ENCODE peak calls at places on chromosome 14, in eight cellular contexts. P is LoVo; F is caudate nucleus; Y is osteoblast; J is epithelial cell of proximal tubule; L is A549; X is mesenchymal stem cell; A is CD8-positive, alpha-beta memory T cell. Q is an unnamed sample.

GRCh38 chr14:57939084-57939483 is 73.2 kb upstream of the SLC35F4 start:
- DNase-seq in L (no peak), F (no peak), X (no peak), J (no peak), Y (no peak), P (no peak), A (no peak), Q (no peak)

GRCh38 chr14:41604793-41605534 is 1.7 kb upstream of the LRFN5 start:
- DNase-seq in F (peak), P (no peak), L (no peak), A (no peak), J (no peak), Y (peak), X (peak), Q (no peak)

GRCh38 chr14:44428239-44428924 is 78.7 kb downstream of the FSCB start:
- DNase-seq in A (no peak), P (no peak), X (no peak), J (no peak), F (no peak), Y (no peak), L (no peak), Q (peak)

GRCh38 chr14:103788086-103788485 is 59.3 kb downstream of the PPP1R13B start:
- DNase-seq in X (no peak), A (no peak), F (no peak), Y (no peak), L (no peak), J (no peak), P (no peak), Q (no peak)

GRCh38 chr14:74667758-74668157 is 45.1 kb downstream of the AREL1 start:
- DNase-seq in J (no peak), A (no peak), Y (no peak), P (no peak), F (no peak), L (no peak), X (peak), Q (no peak)

GRCh38 chr14:100537701-100538565 is 49.3 kb downstream of the BEGAIN start:
- DNase-seq in F (peak), A (peak), Y (peak), L (no peak), J (no peak), P (no peak), X (no peak), Q (no peak)

GRCh38 chr14:67420102-67420739 is 8.3 kb upstream of the PLEK2 start:
- DNase-seq in J (no peak), P (no peak), A (peak), L (no peak), F (no peak), Y (no peak), X (no peak), Q (no peak)

GRCh38 chr14:23186913-23187654 is 3.6 kb upstream of the SLC7A8 start:
- DNase-seq in P (peak), L (peak), J (no peak), Y (peak), A (no peak), X (peak), F (no peak), Q (peak)

GRCh38 chr14:81219210-81219820 is 1.4 kb downstream of the GTF2A1 start:
- DNase-seq in F (peak), Y (peak), A (peak), X (peak), P (peak), L (peak), J (peak), Q (peak)

GRCh38 chr14:54593860-54594259 is 26.9 kb downstream of the SAMD4A start:
- DNase-seq in P (no peak), L (no peak), F (no peak), Y (no peak), A (no peak), X (peak), J (no peak), Q (no peak)

GRCh38 chr14:22812744-22813143 is 2.5 kb downstream of the SLC7A7 start:
- DNase-seq in F (no peak), J (no peak), Y (no peak), L (no peak), A (no peak), X (no peak), P (no peak), Q (no peak)

GRCh38 chr14:68148276-68148675 is 328.7 kb downstream of the RAD51B start:
- DNase-seq in P (no peak), L (no peak), F (no peak), A (no peak), X (no peak), Y (no peak), J (no peak), Q (no peak)

GRCh38 chr14:59093889-59094288 is 94.6 kb upstream of the DAAM1 start:
- DNase-seq in P (no peak), F (no peak), Y (no peak), J (no peak), L (no peak), A (no peak), X (no peak), Q (no peak)

GRCh38 chr14:68534301-68534700 is 258.6 kb downstream of the ZFP36L1 start:
- DNase-seq in Y (no peak), L (no peak), A (no peak), X (no peak), P (no peak), F (no peak), J (no peak), Q (no peak)

GRCh38 chr14:105069887-105070759 is 4.9 kb upstream of the GPR132 start:
- DNase-seq in L (no peak), J (no peak), F (no peak), X (peak), P (no peak), Y (peak), A (no peak), Q (no peak)

GRCh38 chr14:56949828-56950227 is 139.5 kb upstream of the OTX2 start:
- DNase-seq in X (no peak), A (no peak), L (peak), P (peak), Y (no peak), F (no peak), J (peak), Q (peak)

GRCh38 chr14:91231446-91231845 is 13.1 kb downstream of the GPR68 start:
- DNase-seq in Y (peak), F (no peak), J (no peak), A (no peak), L (no peak), P (no peak), X (peak), Q (no peak)

GRCh38 chr14:49549881-49550280 is 36.3 kb downstream of the RPS29 start:
- DNase-seq in A (no peak), X (peak), Y (peak), J (peak), P (peak), F (no peak), L (peak), Q (no peak)

GRCh38 chr14:38731962-38732361 is 371.1 kb downstream of the SEC23A start:
- DNase-seq in Y (peak), J (no peak), P (no peak), A (no peak), X (no peak), F (no peak), L (no peak), Q (no peak)

GRCh38 chr14:63857467-63858030 is 4.7 kb downstream of the SYNE2 start:
- DNase-seq in X (no peak), F (no peak), Y (no peak), P (no peak), J (no peak), L (no peak), A (peak), Q (no peak)

GRCh38 chr14:101813171-101813759 is 51.8 kb downstream of the PPP2R5C start:
- DNase-seq in X (no peak), P (no peak), A (no peak), L (no peak), J (no peak), Y (no peak), F (no peak), Q (no peak)